ENCODE peak calls at places on chromosome 2, in eight cellular contexts. One of them, this sample, is unnamed. For H3K4me1, the result is how much of the 10 kb centered on the place peaks cover.

GRCh38 chr2:203683421-203683820 is 23.0 kb upstream of the CD28 start:
- ATAC-seq in RWPE2: no peak
- ATAC-seq in psoas muscle: no peak
- ATAC-seq in heart left ventricle: no peak
- ATAC-seq in GM23338: no peak
- ATAC-seq in gastrocnemius medialis: no peak
- ATAC-seq in HepG2: no peak
- ATAC-seq in lung: no peak
- ATAC-seq in this sample: no peak

GRCh38 chr2:220476877-220477276 is 849.4 kb downstream of the SLC4A3 start:
- ATAC-seq in RWPE2: no peak
- ATAC-seq in psoas muscle: no peak
- ATAC-seq in heart left ventricle: no peak
- ATAC-seq in GM23338: no peak
- ATAC-seq in gastrocnemius medialis: no peak
- ATAC-seq in HepG2: no peak
- ATAC-seq in lung: no peak
- ATAC-seq in this sample: no peak

GRCh38 chr2:54613794-54614257 is 109.6 kb upstream of the EML6 start:
- ATAC-seq in RWPE2: peak
- ATAC-seq in psoas muscle: no peak
- ATAC-seq in heart left ventricle: no peak
- ATAC-seq in GM23338: peak
- ATAC-seq in gastrocnemius medialis: no peak
- ATAC-seq in HepG2: no peak
- ATAC-seq in lung: peak
- ATAC-seq in this sample: no peak

GRCh38 chr2:88855620-88856408 is 164.3 kb downstream of the RPIA start:
- ATAC-seq in RWPE2: no peak
- ATAC-seq in psoas muscle: no peak
- ATAC-seq in heart left ventricle: no peak
- ATAC-seq in GM23338: no peak
- ATAC-seq in gastrocnemius medialis: no peak
- ATAC-seq in HepG2: no peak
- ATAC-seq in lung: no peak
- ATAC-seq in this sample: no peak

GRCh38 chr2:232873292-232873908 is 3.3 kb downstream of the SNORC start:
- ATAC-seq in RWPE2: no peak
- ATAC-seq in psoas muscle: no peak
- ATAC-seq in heart left ventricle: no peak
- ATAC-seq in GM23338: no peak
- ATAC-seq in gastrocnemius medialis: no peak
- ATAC-seq in HepG2: no peak
- ATAC-seq in lung: no peak
- ATAC-seq in this sample: no peak

GRCh38 chr2:49080681-49081080 is 73.6 kb downstream of the FSHR start:
- ATAC-seq in RWPE2: no peak
- ATAC-seq in psoas muscle: no peak
- ATAC-seq in heart left ventricle: no peak
- ATAC-seq in GM23338: peak
- ATAC-seq in gastrocnemius medialis: no peak
- ATAC-seq in HepG2: no peak
- ATAC-seq in lung: no peak
- ATAC-seq in this sample: no peak

GRCh38 chr2:54048117-54048785 is 67.2 kb upstream of the ACYP2 start:
- ATAC-seq in RWPE2: no peak
- ATAC-seq in psoas muscle: no peak
- ATAC-seq in heart left ventricle: no peak
- ATAC-seq in GM23338: no peak
- ATAC-seq in gastrocnemius medialis: no peak
- ATAC-seq in HepG2: peak
- ATAC-seq in lung: no peak
- ATAC-seq in this sample: no peak

GRCh38 chr2:202885190-202885589 is 13.6 kb upstream of the ICA1L start:
- ATAC-seq in RWPE2: no peak
- ATAC-seq in psoas muscle: peak
- ATAC-seq in heart left ventricle: no peak
- ATAC-seq in GM23338: no peak
- ATAC-seq in gastrocnemius medialis: no peak
- ATAC-seq in HepG2: no peak
- ATAC-seq in lung: no peak
- ATAC-seq in this sample: no peak

GRCh38 chr2:227513113-227513512 is 41.2 kb downstream of the AGFG1 start:
- ATAC-seq in RWPE2: no peak
- ATAC-seq in psoas muscle: no peak
- ATAC-seq in heart left ventricle: no peak
- ATAC-seq in GM23338: no peak
- ATAC-seq in gastrocnemius medialis: peak
- ATAC-seq in HepG2: no peak
- ATAC-seq in lung: no peak
- ATAC-seq in this sample: no peak

GRCh38 chr2:191845876-191846786 is 757 bp downstream of the CAVIN2 start:
- ATAC-seq in RWPE2: peak
- ATAC-seq in psoas muscle: no peak
- ATAC-seq in heart left ventricle: peak
- ATAC-seq in GM23338: no peak
- ATAC-seq in gastrocnemius medialis: no peak
- ATAC-seq in HepG2: peak
- ATAC-seq in lung: peak
- ATAC-seq in this sample: peak

GRCh38 chr2:160425394-160425793 is 68.2 kb downstream of the RBMS1 start:
- ATAC-seq in RWPE2: peak
- ATAC-seq in psoas muscle: peak
- ATAC-seq in heart left ventricle: no peak
- ATAC-seq in GM23338: no peak
- ATAC-seq in gastrocnemius medialis: no peak
- ATAC-seq in HepG2: no peak
- ATAC-seq in lung: peak
- ATAC-seq in this sample: no peak

GRCh38 chr2:74549685-74549971 is 4.1 kb downstream of the LOXL3 start:
- ATAC-seq in RWPE2: no peak
- ATAC-seq in psoas muscle: no peak
- ATAC-seq in heart left ventricle: no peak
- ATAC-seq in GM23338: no peak
- ATAC-seq in gastrocnemius medialis: no peak
- ATAC-seq in HepG2: no peak
- ATAC-seq in lung: no peak
- ATAC-seq in this sample: no peak

GRCh38 chr2:136665741-136666140 is 99.6 kb upstream of the THSD7B start:
- ATAC-seq in RWPE2: no peak
- ATAC-seq in psoas muscle: no peak
- ATAC-seq in heart left ventricle: no peak
- ATAC-seq in GM23338: no peak
- ATAC-seq in gastrocnemius medialis: no peak
- ATAC-seq in HepG2: no peak
- ATAC-seq in lung: no peak
- ATAC-seq in this sample: no peak

GRCh38 chr2:97766567-97766966 is 53.2 kb downstream of the ZAP70 start:
- ATAC-seq in RWPE2: no peak
- ATAC-seq in psoas muscle: no peak
- ATAC-seq in heart left ventricle: peak
- ATAC-seq in GM23338: no peak
- ATAC-seq in gastrocnemius medialis: no peak
- ATAC-seq in HepG2: no peak
- ATAC-seq in lung: no peak
- ATAC-seq in this sample: no peak

GRCh38 chr2:101173707-101174295 is 22.6 kb upstream of the TBC1D8 start:
- ATAC-seq in RWPE2: no peak
- ATAC-seq in psoas muscle: no peak
- ATAC-seq in heart left ventricle: no peak
- ATAC-seq in GM23338: no peak
- ATAC-seq in gastrocnemius medialis: peak
- ATAC-seq in HepG2: peak
- ATAC-seq in lung: peak
- ATAC-seq in this sample: no peak

GRCh38 chr2:48265169-48266013 is 264.6 kb upstream of the STON1 start:
- ATAC-seq in RWPE2: no peak
- ATAC-seq in psoas muscle: no peak
- ATAC-seq in heart left ventricle: no peak
- ATAC-seq in GM23338: no peak
- ATAC-seq in gastrocnemius medialis: no peak
- ATAC-seq in HepG2: no peak
- ATAC-seq in lung: no peak
- ATAC-seq in this sample: no peak

GRCh38 chr2:2491964-2492363 is 160.9 kb upstream of the MYT1L start:
- ATAC-seq in RWPE2: no peak
- ATAC-seq in psoas muscle: no peak
- ATAC-seq in heart left ventricle: no peak
- ATAC-seq in GM23338: no peak
- ATAC-seq in gastrocnemius medialis: no peak
- ATAC-seq in HepG2: no peak
- ATAC-seq in lung: no peak
- ATAC-seq in this sample: no peak

GRCh38 chr2:230809015-230809414 is 55.7 kb upstream of the ITM2C start:
- ATAC-seq in RWPE2: no peak
- ATAC-seq in psoas muscle: no peak
- ATAC-seq in heart left ventricle: no peak
- ATAC-seq in GM23338: no peak
- ATAC-seq in gastrocnemius medialis: no peak
- ATAC-seq in HepG2: no peak
- ATAC-seq in lung: no peak
- ATAC-seq in this sample: no peak

GRCh38 chr2:200159829-200160781 is 146.4 kb upstream of the SPATS2L start:
- ATAC-seq in RWPE2: no peak
- ATAC-seq in psoas muscle: no peak
- ATAC-seq in heart left ventricle: no peak
- ATAC-seq in GM23338: no peak
- ATAC-seq in gastrocnemius medialis: no peak
- ATAC-seq in HepG2: peak
- ATAC-seq in lung: no peak
- ATAC-seq in this sample: no peak

GRCh38 chr2:200158586-200159365 is 147.7 kb upstream of the SPATS2L start:
- ATAC-seq in RWPE2: no peak
- ATAC-seq in psoas muscle: no peak
- ATAC-seq in heart left ventricle: no peak
- ATAC-seq in GM23338: peak
- ATAC-seq in gastrocnemius medialis: no peak
- ATAC-seq in HepG2: no peak
- ATAC-seq in lung: no peak
- ATAC-seq in this sample: no peak

GRCh38 chr2:200159366-200159720 is 147.2 kb upstream of the SPATS2L start:
- ATAC-seq in RWPE2: no peak
- ATAC-seq in psoas muscle: no peak
- ATAC-seq in heart left ventricle: no peak
- ATAC-seq in GM23338: peak
- ATAC-seq in gastrocnemius medialis: no peak
- ATAC-seq in HepG2: peak
- ATAC-seq in lung: no peak
- ATAC-seq in this sample: no peak

GRCh38 chr2:200155652-200156051 is 150.8 kb upstream of the SPATS2L start:
- ATAC-seq in RWPE2: no peak
- ATAC-seq in psoas muscle: no peak
- ATAC-seq in heart left ventricle: no peak
- ATAC-seq in GM23338: no peak
- ATAC-seq in gastrocnemius medialis: no peak
- ATAC-seq in HepG2: no peak
- ATAC-seq in lung: no peak
- ATAC-seq in this sample: no peak

DNA sequence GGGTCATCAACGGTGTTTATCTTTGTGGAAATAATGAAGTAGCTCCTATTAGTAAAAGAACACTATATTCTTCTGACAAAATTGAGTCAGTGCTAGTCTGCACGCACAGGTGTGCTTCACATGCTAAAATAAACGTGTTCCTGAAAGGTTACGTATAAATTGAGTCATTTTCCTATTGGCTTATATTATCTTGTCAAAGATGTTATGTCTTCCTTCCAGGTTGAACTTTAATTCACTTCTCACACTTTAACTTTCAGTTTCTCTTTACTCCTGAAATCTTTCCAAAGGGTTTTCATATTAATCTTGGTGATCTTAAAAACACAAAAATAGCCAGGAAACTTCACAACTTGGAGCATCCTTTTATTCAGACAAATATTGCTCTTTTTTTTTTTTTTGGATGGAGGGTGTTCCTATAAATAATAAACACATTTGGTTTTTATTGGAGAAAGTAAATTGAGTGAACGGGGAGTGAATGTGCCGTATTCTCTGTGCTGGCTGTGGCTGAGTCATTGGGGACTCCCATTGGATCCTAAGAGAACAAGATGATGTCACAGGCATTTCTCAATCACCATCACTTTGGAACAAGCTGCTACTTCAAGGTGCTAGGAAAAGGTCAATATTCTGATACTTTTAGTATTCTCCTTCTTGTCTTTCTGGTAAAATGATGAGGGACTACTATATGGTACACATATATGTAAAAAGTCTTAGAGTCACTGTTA is 150.2 kb upstream of the SPATS2L start:
- ATAC-seq in RWPE2: peak
- ATAC-seq in psoas muscle: peak
- ATAC-seq in heart left ventricle: peak
- ATAC-seq in GM23338: no peak
- ATAC-seq in gastrocnemius medialis: peak
- ATAC-seq in HepG2: no peak
- ATAC-seq in lung: peak
- ATAC-seq in this sample: peak
- H3K4me3 ChIP-seq in RWPE2: peak
- H3K4me3 ChIP-seq in psoas muscle: peak
- H3K4me3 ChIP-seq in heart left ventricle: peak
- H3K4me3 ChIP-seq in GM23338: no peak
- H3K4me3 ChIP-seq in gastrocnemius medialis: peak
- H3K4me3 ChIP-seq in HepG2: peak
- H3K4me3 ChIP-seq in lung: no peak
- H3K4me3 ChIP-seq in this sample: peak

GRCh38 chr2:190069936-190070696 is 7.6 kb upstream of the MSTN start:
- ATAC-seq in RWPE2: peak
- ATAC-seq in psoas muscle: peak
- ATAC-seq in heart left ventricle: no peak
- ATAC-seq in GM23338: no peak
- ATAC-seq in gastrocnemius medialis: peak
- ATAC-seq in HepG2: peak
- ATAC-seq in lung: peak
- ATAC-seq in this sample: no peak
- TF ChIP-seq CTCF in RWPE2: peak
- TF ChIP-seq CTCF in psoas muscle: peak
- TF ChIP-seq CTCF in heart left ventricle: peak
- TF ChIP-seq CTCF in GM23338: peak
- TF ChIP-seq CTCF in gastrocnemius medialis: peak
- TF ChIP-seq CTCF in HepG2: peak
- TF ChIP-seq CTCF in lung: peak
- TF ChIP-seq CTCF in this sample: peak

DNA sequence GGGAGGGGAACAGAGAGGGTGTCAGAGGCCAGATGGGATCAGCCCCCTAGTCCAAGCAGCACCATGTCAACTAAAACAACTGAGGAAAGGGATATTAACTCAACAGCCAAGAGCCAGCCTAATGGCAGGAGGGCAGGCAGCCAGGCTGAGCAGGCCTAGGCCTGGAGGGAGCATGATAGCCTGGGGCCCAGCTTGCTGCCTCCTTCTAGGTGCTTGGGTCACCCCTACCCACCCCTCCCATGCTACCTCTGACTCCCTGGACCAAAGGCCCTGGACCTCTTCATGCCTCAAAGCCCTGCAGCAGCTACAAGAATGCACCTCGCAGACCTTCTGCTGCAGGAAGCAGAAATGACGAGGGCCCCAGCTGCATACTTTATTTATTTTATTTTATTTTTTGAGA is 22.1 kb upstream of the TNS1 start:
- ATAC-seq in RWPE2: no peak
- ATAC-seq in psoas muscle: no peak
- ATAC-seq in heart left ventricle: no peak
- ATAC-seq in GM23338: no peak
- ATAC-seq in gastrocnemius medialis: no peak
- ATAC-seq in HepG2: no peak
- ATAC-seq in lung: no peak
- ATAC-seq in this sample: no peak
- H3K4me1 ChIP-seq in RWPE2: under half
- H3K4me1 ChIP-seq in psoas muscle: half or more
- H3K4me1 ChIP-seq in heart left ventricle: half or more
- H3K4me1 ChIP-seq in GM23338: under half
- H3K4me1 ChIP-seq in gastrocnemius medialis: half or more
- H3K4me1 ChIP-seq in HepG2: under half
- H3K4me1 ChIP-seq in lung: under half
- H3K4me1 ChIP-seq in this sample: under half

GRCh38 chr2:37776487-37776886 is 105.0 kb upstream of the CDC42EP3 start:
- ATAC-seq in RWPE2: peak
- ATAC-seq in psoas muscle: no peak
- ATAC-seq in heart left ventricle: no peak
- ATAC-seq in GM23338: no peak
- ATAC-seq in gastrocnemius medialis: no peak
- ATAC-seq in HepG2: no peak
- ATAC-seq in lung: no peak
- ATAC-seq in this sample: no peak
- H3K4me3 ChIP-seq in RWPE2: no peak
- H3K4me3 ChIP-seq in psoas muscle: no peak
- H3K4me3 ChIP-seq in heart left ventricle: no peak
- H3K4me3 ChIP-seq in GM23338: no peak
- H3K4me3 ChIP-seq in gastrocnemius medialis: no peak
- H3K4me3 ChIP-seq in HepG2: no peak
- H3K4me3 ChIP-seq in lung: no peak
- H3K4me3 ChIP-seq in this sample: no peak

This sample was measured in gastroesophageal sphincter.